ENCODE peak calls at places on chromosomes 6 and 20, in nine cellular contexts. Z is T-helper 2 cell; C is activated CD8-positive, alpha-beta memory T cell treated with anti-CD3 and anti-CD28 coated beads, Interleukin-2, amount 50 U/mL, for 4 hours; G is heart right ventricle; Y is effector memory CD4-positive, alpha-beta T cell; I is uterus; P is upper lobe of right lung; L is brain microvascular endothelial cell; W is endodermal cell. B is an unnamed sample.

GRCh38 chr6:36784379-36784636 is 54.9 kb downstream of the CPNE5 start:
- DNase-seq in Z (no peak), Y (no peak), I (no peak), P (no peak), G (no peak), L (no peak), W (no peak), C (no peak), B (no peak)

GRCh38 chr20:8005033-8005432 is 14.5 kb downstream of the TMX4 start:
- DNase-seq in Y (no peak), L (no peak), P (no peak), Z (no peak), C (no peak), I (no peak), G (no peak), W (no peak), B (no peak)

GRCh38 chr20:49276895-49277785 is 717 bp downstream of the ZNFX1 start:
- DNase-seq in I (no peak), Y (peak), W (peak), P (peak), L (no peak), Z (no peak), G (peak), C (peak), B (peak)

GRCh38 chr20:56554869-56555268 is 21.8 kb downstream of the FAM209B start:
- DNase-seq in L (peak), P (no peak), Y (no peak), Z (no peak), G (peak), I (peak), C (no peak), W (peak), B (no peak)

GRCh38 chr6:52663120-52663934 is 7.6 kb upstream of the TMEM14A start:
- DNase-seq in L (peak), I (peak), W (peak), P (no peak), Z (no peak), Y (peak), C (peak), G (peak), B (no peak)

GRCh38 chr6:87907521-87907920 is 140.1 kb upstream of the SPACA1 start:
- DNase-seq in W (no peak), I (no peak), C (no peak), G (no peak), L (peak), Y (no peak), Z (no peak), P (no peak), B (no peak)

GRCh38 chr20:62891111-62891510 is 29.5 kb upstream of the TCFL5 start:
- DNase-seq in Z (no peak), L (no peak), W (no peak), Y (no peak), C (no peak), P (no peak), G (no peak), I (no peak), B (no peak)

GRCh38 chr20:45049904-45050471 is 50.9 kb downstream of the KCNS1 start:
- DNase-seq in C (no peak), P (no peak), Y (no peak), G (no peak), L (no peak), Z (no peak), I (no peak), W (no peak), B (no peak)

GRCh38 chr20:36613974-36614373 is 8.4 kb downstream of the RAB5IF start:
- DNase-seq in Y (no peak), P (peak), L (no peak), C (no peak), W (no peak), I (no peak), Z (no peak), G (no peak), B (no peak)

GRCh38 chr6:49070411-49070810 is 392.6 kb downstream of the MMUT start:
- DNase-seq in I (no peak), W (no peak), C (no peak), L (no peak), G (no peak), Y (no peak), P (no peak), Z (no peak), B (no peak)

GRCh38 chr6:105859441-105859840 is 226.7 kb upstream of the PRDM1 start:
- DNase-seq in W (no peak), P (no peak), L (no peak), Z (no peak), I (no peak), G (no peak), Y (no peak), C (no peak), B (no peak)

GRCh38 chr20:49505518-49505917 is 23.1 kb upstream of the KCNB1 start:
- DNase-seq in Y (no peak), C (no peak), W (peak), P (no peak), L (peak), G (peak), Z (no peak), I (peak), B (no peak)

GRCh38 chr6:16440656-16441212 is 202.3 kb downstream of the GMPR start:
- DNase-seq in Z (no peak), Y (no peak), C (no peak), P (no peak), L (no peak), G (peak), I (no peak), W (no peak), B (no peak)

GRCh38 chr20:63557481-63557891 is 3.5 kb downstream of the FNDC11 start:
- DNase-seq in Y (no peak), G (no peak), Z (no peak), L (no peak), W (no peak), C (no peak), I (no peak), P (no peak), B (no peak)

GRCh38 chr6:43204271-43205105 is 22.5 kb downstream of the CUL9 start:
- DNase-seq in I (no peak), Z (no peak), Y (no peak), L (no peak), P (peak), C (no peak), W (no peak), G (no peak), B (no peak)

GRCh38 chr20:41738584-41739193 is 120.5 kb upstream of the CHD6 start:
- DNase-seq in L (peak), C (peak), Z (no peak), I (no peak), W (peak), G (peak), Y (no peak), P (no peak), B (peak)

GRCh38 chr6:90087103-90087833 is 193.0 kb downstream of the GJA10 start:
- DNase-seq in L (no peak), G (no peak), P (no peak), C (no peak), Y (no peak), W (no peak), I (peak), Z (no peak), B (no peak)

GRCh38 chr6:136317023-136317649 is 27.5 kb upstream of the BCLAF1 start:
- DNase-seq in I (peak), W (peak), Y (peak), P (no peak), Z (no peak), L (peak), C (peak), G (peak), B (no peak)

GRCh38 chr6:33661118-33661838 is 40.2 kb downstream of the ITPR3 start:
- DNase-seq in I (no peak), L (no peak), C (no peak), P (no peak), W (no peak), G (no peak), Z (no peak), Y (no peak), B (no peak)

GRCh38 chr20:60219984-60220540 is 261.8 kb downstream of the CDH26 start:
- DNase-seq in P (no peak), Y (no peak), G (no peak), I (no peak), Z (no peak), W (no peak), C (no peak), L (no peak), B (no peak)

GRCh38 chr6:162488444-162488843 is 239.1 kb downstream of the PRKN start:
- DNase-seq in I (no peak), Z (no peak), W (no peak), Y (no peak), G (no peak), P (no peak), L (no peak), C (no peak), B (no peak)